ENCODE peak calls at places on chromosomes 5 and 9, in five cellular contexts. E, A, Y, O and I are unnamed samples.

GRCh38 chr9:117546894-117547293 is 132.0 kb upstream of the ASTN2 start:
- DNase-seq in A (no peak), Y (no peak), O (no peak), E (no peak), I (peak; percentile 11)

GRCh38 chr9:33445389-33445881 is 2.0 kb downstream of the AQP3 start:
- DNase-seq in E (peak; percentile 43), A (no peak), Y (no peak), O (no peak), I (no peak)

GRCh38 chr5:1973391-1974013 is 90.8 kb upstream of the IRX4 start:
- DNase-seq in O (no peak), Y (no peak), E (no peak), A (no peak), I (no peak)

GRCh38 chr5:3604501-3604900 is 8.9 kb downstream of the IRX1 start:
- DNase-seq in Y (no peak), O (no peak), E (no peak), A (no peak), I (no peak)

GRCh38 chr5:80620206-80620605 is 34.2 kb upstream of the MSH3 start:
- DNase-seq in E (no peak), A (no peak), Y (no peak), O (no peak), I (peak; percentile 18)

GRCh38 chr5:139443766-139444473 is 4.6 kb upstream of the DNAJC18 start:
- DNase-seq in E (peak; percentile 43), A (no peak), Y (peak; percentile 47), O (no peak), I (no peak)

GRCh38 chr9:91126761-91127420 is 234.8 kb downstream of the AUH start:
- DNase-seq in E (no peak), O (no peak), Y (peak; percentile 51), A (no peak), I (no peak)

GRCh38 chr9:4397917-4398316 is 92.4 kb upstream of the SLC1A1 start:
- DNase-seq in O (no peak), A (no peak), E (no peak), Y (peak; percentile 41), I (no peak)

GRCh38 chr5:107203231-107203630 is 467.5 kb downstream of the EFNA5 start:
- DNase-seq in E (no peak), O (no peak), A (no peak), Y (no peak), I (no peak)

GRCh38 chr9:99905833-99906402 is 536 bp upstream of the STX17 start:
- DNase-seq in A (no peak), O (no peak), E (no peak), Y (no peak), I (peak; percentile 17)

GRCh38 chr9:96047741-96048115 is 172.2 kb downstream of the ERCC6L2 start:
- DNase-seq in E (no peak), A (no peak), O (no peak), Y (no peak), I (no peak)

GRCh38 chr5:132271251-132272246 is 14.1 kb downstream of the PDLIM4 start:
- DNase-seq in E (no peak), Y (no peak), O (no peak), A (no peak), I (peak; percentile 53)

DNA sequence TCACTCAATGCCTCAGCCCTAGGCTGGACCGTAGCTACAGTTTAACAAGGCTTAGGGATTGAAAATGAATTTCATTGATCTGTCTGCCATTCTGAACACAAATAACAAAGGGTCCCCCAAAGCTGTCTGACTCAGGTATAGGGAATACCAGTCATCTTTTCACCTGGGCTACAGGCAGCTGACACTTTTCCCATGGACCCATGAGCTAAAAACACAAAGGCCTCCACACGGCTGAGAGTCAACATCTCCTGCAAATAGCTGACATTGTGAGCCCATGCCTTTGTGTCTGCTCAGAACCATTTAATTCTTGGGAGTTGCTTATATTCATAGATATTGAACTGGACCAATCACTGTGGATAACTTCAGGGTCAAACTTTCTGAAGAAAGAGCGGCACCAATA is 121.1 kb upstream of the SLIT3 start:
- DNase-seq in Y (no peak), E (no peak), A (no peak), O (no peak), I (no peak)
- H3K27me3 ChIP-seq in Y (no peaks in the 10 kb centered on the region), E (no peaks in the 10 kb centered on the region), A (no peaks in the 10 kb centered on the region), O (no peaks in the 10 kb centered on the region), I (no peaks in the 10 kb centered on the region)

GRCh38 chr5:180646289-180646962 is 3.0 kb downstream of the FLT4 start:
- DNase-seq in O (no peak), Y (no peak), A (no peak), E (no peak), I (no peak)
- H3K27me3 ChIP-seq in O (no peaks in the 10 kb centered on the region), Y (peaks cover 67% of the 10 kb centered on the region), A (peaks cover 69% of the 10 kb centered on the region), E (no peaks in the 10 kb centered on the region), I (peaks cover 16% of the 10 kb centered on the region)

DNA sequence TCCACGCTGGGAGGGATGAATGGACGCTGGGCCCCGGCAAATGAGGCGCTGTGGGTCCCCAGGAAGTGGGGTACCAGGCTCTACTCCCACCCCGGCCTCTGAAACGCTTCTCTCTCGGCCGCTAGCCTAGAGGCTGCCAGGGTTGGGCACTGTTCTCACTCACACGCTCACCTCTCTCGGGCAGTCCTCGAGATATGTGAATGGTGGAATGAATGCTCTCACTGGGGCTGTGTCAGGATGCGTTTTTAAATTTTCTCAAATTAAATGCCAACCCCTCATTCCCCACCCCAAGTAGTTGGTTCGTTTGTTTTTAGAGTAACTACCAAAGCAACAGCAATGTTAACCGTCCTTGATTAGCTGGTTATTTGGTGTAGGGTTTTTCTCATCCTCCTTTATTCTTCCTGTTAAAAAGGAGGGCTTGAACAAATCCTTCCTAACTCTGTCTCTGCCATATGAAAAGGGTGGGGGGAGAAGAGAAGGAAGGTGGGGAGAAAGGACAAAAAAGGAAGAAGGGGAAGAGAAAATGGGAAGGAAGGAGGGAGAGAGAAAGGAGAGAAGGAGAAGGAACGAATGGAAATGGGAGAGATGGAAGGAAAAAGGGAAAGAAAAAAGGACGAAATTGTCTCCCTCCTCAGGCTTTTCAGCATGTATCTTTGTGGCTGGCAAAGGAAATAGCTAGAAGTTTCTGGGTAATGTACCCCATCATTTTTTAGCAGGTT is 1.4 kb upstream of the EBF1 start:
- DNase-seq in Y (peak; percentile 32), O (no peak), A (no peak), E (no peak), I (no peak)
- H3K27me3 ChIP-seq in Y (no peaks in the 10 kb centered on the region), O (peaks cover 40% of the 10 kb centered on the region), A (peaks cover 51% of the 10 kb centered on the region), E (peaks cover 39% of the 10 kb centered on the region), I (peaks cover 11% of the 10 kb centered on the region)

GRCh38 chr5:174721522-174722432 is 2.6 kb upstream of the MSX2 start:
- DNase-seq in O (no peak), Y (no peak), A (no peak), E (no peak), I (no peak)

GRCh38 chr5:174723979-174724483 is 351 bp upstream of the MSX2 start:
- DNase-seq in Y (peak; percentile 60), O (no peak), A (no peak), E (no peak), I (no peak)

GRCh38 chr5:174724484-174725260 is at the start of gene MSX2:
- DNase-seq in E (no peak), O (no peak), Y (peak; percentile 97), A (no peak), I (peak; percentile 83)

GRCh38 chr5:174722500-174722899 is 1.9 kb upstream of the MSX2 start:
- DNase-seq in E (no peak), Y (no peak), A (no peak), O (no peak), I (no peak)

GRCh38 chr5:174723315-174723978 is 935 bp upstream of the MSX2 start:
- DNase-seq in E (no peak), Y (no peak), A (no peak), O (no peak), I (no peak)
- H3K27me3 ChIP-seq in E (peaks cover 41% of the 10 kb centered on the region), Y (peaks cover 62% of the 10 kb centered on the region), A (peaks cover 19% of the 10 kb centered on the region), O (peaks cover 61% of the 10 kb centered on the region), I (peaks cover 77% of the 10 kb centered on the region)

DNA sequence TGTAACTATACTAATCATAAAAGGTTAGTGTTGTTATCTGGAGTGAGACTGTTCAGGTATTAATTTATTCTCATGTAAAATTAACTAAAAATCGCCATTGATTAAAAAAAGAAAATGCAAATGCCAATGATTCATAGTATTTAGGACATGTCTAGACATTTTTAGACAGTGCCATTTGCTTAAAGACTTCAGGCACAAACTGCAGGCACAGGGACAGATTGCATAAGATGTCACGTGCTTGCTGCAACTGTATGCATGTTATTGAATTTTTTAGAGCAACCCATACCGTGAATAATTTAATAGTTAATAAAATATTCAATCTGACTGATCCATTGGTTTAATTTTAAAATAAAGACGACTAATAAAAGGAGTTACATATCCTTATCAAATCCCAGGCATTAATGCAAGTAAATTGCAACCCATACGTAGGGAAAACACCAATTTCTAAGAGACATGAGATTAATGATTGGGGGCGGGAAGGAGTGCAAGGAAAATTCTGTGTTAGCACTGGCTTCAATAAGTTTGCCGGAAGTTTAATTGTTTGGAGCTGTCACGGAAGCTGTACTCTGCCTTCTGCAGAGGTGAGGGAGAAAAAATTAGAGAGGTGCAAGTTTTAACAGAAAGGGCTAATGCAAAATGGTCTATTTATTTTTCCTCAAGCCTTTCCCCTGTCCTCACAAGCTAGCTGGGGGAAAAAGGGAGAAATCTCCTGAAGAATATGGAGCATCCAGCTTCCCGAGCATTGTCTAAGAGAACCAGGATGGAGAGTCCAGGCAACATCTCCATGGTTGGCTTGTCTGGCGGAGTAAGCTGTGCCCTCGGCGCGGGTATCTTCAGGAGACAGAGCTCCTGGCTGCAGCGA is 2.9 kb downstream of the EDIL3 start:
- DNase-seq in E (no peak), Y (peak; percentile 79), A (no peak), O (no peak), I (no peak)
- H3K27me3 ChIP-seq in E (peaks cover 16% of the 10 kb centered on the region), Y (no peaks in the 10 kb centered on the region), A (no peaks in the 10 kb centered on the region), O (no peaks in the 10 kb centered on the region), I (peaks cover 16% of the 10 kb centered on the region)

DNA sequence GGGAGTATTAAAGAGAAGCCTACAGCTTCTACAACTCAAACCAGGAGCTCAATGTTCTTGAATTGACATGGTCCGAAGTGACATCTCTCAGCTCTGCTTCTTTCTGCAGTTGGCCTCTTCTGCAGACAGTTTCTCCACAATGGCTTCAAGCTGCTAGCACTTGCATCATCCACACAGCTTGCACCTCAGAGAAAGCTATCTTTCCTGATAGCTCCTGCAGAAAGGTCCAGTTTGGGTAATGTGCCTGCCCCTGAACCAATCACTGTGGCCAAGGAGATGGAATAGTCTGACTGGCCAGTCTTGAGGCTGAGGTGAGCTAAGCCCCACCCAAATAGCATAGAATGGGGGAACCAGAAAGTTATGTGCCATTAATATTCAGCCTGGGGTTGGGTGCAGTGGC is 95.8 kb upstream of the ABCA1 start:
- DNase-seq in E (no peak), A (no peak), O (no peak), Y (no peak), I (no peak)
- H3K27me3 ChIP-seq in E (no peaks in the 10 kb centered on the region), A (no peaks in the 10 kb centered on the region), O (no peaks in the 10 kb centered on the region), Y (no peaks in the 10 kb centered on the region), I (no peaks in the 10 kb centered on the region)